ENCODE peak calls at places on chromosome 5, in four cellular contexts. R is HepG2, J is K562, L is HCT116. T is an unnamed sample.

GRCh38 chr5:93433422-93433821 is 147.6 kb downstream of the NR2F1-AS1 start:
- ATAC-seq in J (no peak), R (no peak), L (no peak), T (no peak)

GRCh38 chr5:150278916-150279315 is 10.7 kb downstream of the CAMK2A start:
- ATAC-seq in R (no peak), J (no peak), L (no peak), T (no peak)

GRCh38 chr5:136012041-136012804 is 16.6 kb upstream of the TGFBI start:
- ATAC-seq in R (no peak), J (no peak), L (no peak), T (peak; percentile 38)

GRCh38 chr5:96714450-96714849 is 52.3 kb downstream of the CAST start:
- ATAC-seq in J (peak; percentile 35), R (peak; percentile 56), L (no peak), T (peak; percentile 37)

GRCh38 chr5:162801235-162801634 is 636.2 kb upstream of the CCNG1 start:
- ATAC-seq in J (no peak), R (no peak), L (no peak), T (no peak)

GRCh38 chr5:59766394-59766793 is 127.1 kb downstream of the PDE4D start:
- ATAC-seq in R (no peak), J (no peak), L (no peak), T (no peak)

GRCh38 chr5:67287795-67288194 is 91.2 kb upstream of the CD180 start:
- ATAC-seq in L (no peak), J (no peak), R (no peak), T (peak; percentile 61)

GRCh38 chr5:143338658-143339366 is 64.7 kb downstream of the NR3C1 start:
- ATAC-seq in L (no peak), R (no peak), J (peak; percentile 44), T (no peak)

GRCh38 chr5:38291355-38291754 is 33.0 kb downstream of the EGFLAM start:
- ATAC-seq in L (no peak), R (no peak), J (peak; percentile 64), T (no peak)

GRCh38 chr5:66875325-66875724 is 279.1 kb downstream of the MAST4 start:
- ATAC-seq in R (no peak), L (no peak), J (no peak), T (no peak)

GRCh38 chr5:141100243-141100805 is at the start of gene PCDHB3:
- ATAC-seq in L (no peak), R (no peak), J (peak; percentile 75), T (no peak)

GRCh38 chr5:142290574-142291299 is 34.1 kb downstream of the SPRY4 start:
- ATAC-seq in J (peak; percentile 14), R (no peak), L (no peak), T (no peak)

GRCh38 chr5:75049581-75050274 is 2.6 kb downstream of the GCNT4 start:
- ATAC-seq in R (peak; percentile 42), J (peak; percentile 91), L (peak; percentile 68), T (no peak)

GRCh38 chr5:147961208-147961749 is 54.9 kb upstream of the C5orf46 start:
- ATAC-seq in R (no peak), L (no peak), J (no peak), T (no peak)

GRCh38 chr5:69432412-69433206 is 17.7 kb downstream of the MARVELD2 start:
- ATAC-seq in J (no peak), L (no peak), R (no peak), T (no peak)

GRCh38 chr5:132090107-132090506 is 16.5 kb downstream of the CSF2 start:
- ATAC-seq in L (peak; percentile 81), J (no peak), R (no peak), T (no peak)

GRCh38 chr5:14534773-14535172 is 46.8 kb upstream of the OTULINL start:
- ATAC-seq in R (no peak), L (no peak), J (no peak), T (no peak)

GRCh38 chr5:96702503-96703383 is 40.6 kb downstream of the CAST start:
- ATAC-seq in L (peak; percentile 87), R (peak; percentile 95), J (peak; percentile 88), T (peak; percentile 97)

GRCh38 chr5:3535414-3536211 is 60.0 kb upstream of the IRX1 start:
- ATAC-seq in R (no peak), J (peak; percentile 95), L (no peak), T (no peak)

GRCh38 chr5:141039517-141039916 is 11.7 kb upstream of the PCDHB1 start:
- ATAC-seq in J (no peak), R (no peak), L (no peak), T (no peak)

GRCh38 chr5:114237766-114238165 is 124.1 kb upstream of the KCNN2 start:
- ATAC-seq in J (no peak), L (peak; percentile 38), R (no peak), T (no peak)

GRCh38 chr5:138662599-138662998 is 87.4 kb upstream of the HSPA9 start:
- ATAC-seq in R (no peak), J (no peak), L (no peak), T (no peak)

DNA sequence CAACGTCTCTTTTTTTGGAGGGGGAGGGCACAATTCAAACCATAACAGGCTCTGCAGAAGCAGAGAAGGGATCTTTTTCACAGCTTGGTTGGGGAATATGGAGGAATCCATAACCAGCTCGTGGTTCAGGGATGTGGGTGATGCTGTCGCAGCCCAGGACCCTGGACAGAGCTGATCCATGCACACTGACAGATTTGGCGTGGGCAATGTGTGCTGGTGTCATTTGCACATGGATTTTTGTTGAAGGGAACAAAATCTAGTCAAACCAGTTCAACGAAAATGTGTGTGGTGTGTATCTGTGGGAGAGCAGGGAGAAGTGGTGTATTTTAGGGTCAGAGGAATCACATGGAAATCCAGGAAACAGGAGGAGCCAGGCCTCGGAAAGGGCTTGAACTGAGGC is 4.2 kb downstream of the DOCK2 start:
- ATAC-seq in L (no peak), J (no peak), R (no peak), T (no peak)
- TF ChIP-seq POLR2AphosphoS5 in L (no peak), J (no peak), R (no peak), T (no peak)

GRCh38 chr5:140023611-140024191 is 19.4 kb downstream of the NRG2 start:
- ATAC-seq in J (no peak), L (no peak), R (no peak), T (no peak)

GRCh38 chr5:140027807-140028206 is 15.3 kb downstream of the NRG2 start:
- ATAC-seq in R (no peak), J (no peak), L (no peak), T (no peak)

GRCh38 chr5:140024928-140025327 is 18.2 kb downstream of the NRG2 start:
- ATAC-seq in J (no peak), L (no peak), R (no peak), T (no peak)

GRCh38 chr5:140020601-140021177 is 22.4 kb downstream of the NRG2 start:
- ATAC-seq in L (no peak), R (no peak), J (no peak), T (peak; percentile 92)

GRCh38 chr5:140025736-140026135 is 17.4 kb downstream of the NRG2 start:
- ATAC-seq in J (no peak), L (no peak), R (no peak), T (no peak)
- H3K27me3 ChIP-seq in J (no peaks in the 10 kb centered on the region), L (peaks cover 5% of the 10 kb centered on the region), R (no peaks in the 10 kb centered on the region), T (no peaks in the 10 kb centered on the region)

DNA sequence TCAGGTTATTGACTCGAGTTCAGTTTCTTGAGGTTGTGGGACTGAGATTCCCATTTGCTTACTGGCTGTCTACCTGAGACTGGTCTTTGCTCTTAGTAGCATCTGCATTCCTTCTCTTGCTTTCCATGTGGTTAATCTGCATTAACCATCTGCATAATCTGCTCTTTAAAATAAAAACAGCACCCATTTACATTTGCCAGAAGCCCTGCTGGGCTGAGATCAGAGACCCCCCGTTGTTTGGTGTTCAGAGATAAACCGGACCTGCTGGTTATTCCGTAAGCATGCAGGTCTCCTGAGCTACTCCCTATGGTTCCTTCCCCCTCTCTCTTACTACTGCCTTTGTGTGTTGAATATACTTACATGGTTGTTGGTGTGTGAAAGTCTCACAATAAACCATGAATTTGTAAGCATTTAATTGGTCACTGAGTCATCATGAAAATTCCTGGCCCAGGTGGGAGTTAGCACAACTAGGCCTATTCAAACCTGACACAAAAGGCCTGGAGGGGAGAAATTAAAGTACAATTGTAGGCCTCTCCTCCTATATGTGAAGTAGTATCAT is 396.7 kb downstream of the MRPS30 start:
- ATAC-seq in L (no peak), R (no peak), J (no peak), T (no peak)
- TF ChIP-seq POLR2AphosphoS5 in L (no peak), R (no peak), J (no peak), T (no peak)

DNA sequence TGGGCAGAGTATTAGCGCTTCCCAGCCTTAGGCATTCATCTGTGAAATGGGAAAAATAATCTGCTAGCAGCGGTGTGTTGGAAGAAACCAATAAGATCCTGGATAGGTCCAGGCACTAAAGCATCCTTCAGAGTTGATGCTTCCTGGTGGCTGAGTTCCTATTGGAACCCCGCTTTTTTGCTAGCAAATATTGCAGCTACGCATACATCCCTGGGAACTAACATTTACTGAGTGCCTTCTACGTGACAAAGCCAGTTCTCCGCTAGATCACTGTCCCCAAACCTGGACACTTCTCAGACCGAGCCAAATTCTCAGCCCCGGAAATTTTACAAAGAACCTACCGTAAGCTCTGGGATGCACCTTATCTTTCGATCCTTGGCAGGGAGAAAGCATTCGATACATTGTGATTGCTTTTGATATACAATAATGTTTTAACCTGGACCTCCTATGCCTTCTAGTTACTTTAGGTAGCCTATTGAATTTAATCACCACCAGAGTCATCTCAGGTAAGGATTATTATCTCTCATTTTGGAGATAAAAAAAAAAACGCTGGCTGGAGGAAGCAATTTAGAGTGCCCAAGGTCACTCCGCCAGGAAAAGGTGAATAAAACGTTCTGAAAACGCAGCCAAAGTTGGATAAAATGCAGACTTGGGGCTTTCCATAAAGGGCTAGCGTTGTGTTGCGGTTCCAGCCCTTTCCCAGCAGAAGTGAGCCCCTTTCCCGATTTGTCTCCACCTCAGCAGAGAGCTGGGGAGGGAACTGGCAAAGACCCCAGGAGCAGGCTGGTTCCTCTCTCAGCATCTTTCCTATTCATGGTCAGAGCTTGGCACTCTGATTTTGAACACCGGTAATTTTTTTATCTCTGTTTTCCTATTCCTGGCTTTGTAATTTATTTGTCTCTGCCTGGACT is 2.6 kb upstream of the MSX2 start:
- ATAC-seq in J (no peak), L (no peak), R (no peak), T (no peak)
- H3K27me3 ChIP-seq in J (peaks cover 60% of the 10 kb centered on the region), L (peaks cover 19% of the 10 kb centered on the region), R (peaks cover 17% of the 10 kb centered on the region), T (peaks cover 95% of the 10 kb centered on the region)

DNA sequence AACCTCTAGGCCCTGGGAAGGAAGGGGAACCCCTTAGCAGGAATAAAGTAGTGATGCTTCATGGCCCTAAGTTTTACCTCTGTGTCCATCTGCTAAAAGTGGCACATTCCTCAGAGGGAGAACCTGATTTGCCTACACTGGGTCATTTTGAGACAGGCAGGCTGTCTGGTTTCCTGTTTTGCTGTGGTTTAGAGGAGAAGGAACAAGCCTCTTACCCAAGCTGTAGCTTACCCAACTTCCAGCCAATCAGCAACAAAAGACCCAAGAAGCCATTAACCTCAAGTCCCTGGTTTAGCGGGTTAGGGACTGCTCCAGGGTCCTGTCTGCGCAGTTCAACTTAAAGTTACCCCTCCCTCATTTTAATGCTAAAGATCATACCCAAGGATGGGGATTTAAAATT is 411.0 kb downstream of the MAT2B start:
- ATAC-seq in R (no peak), L (no peak), J (no peak), T (peak; percentile 31)
- TF ChIP-seq POLR2AphosphoS5 in R (no peak), L (no peak), J (no peak), T (no peak)